ENCODE peak calls at places on chromosomes 3 and 15, in four cellular contexts. U, K, H and L are unnamed samples.

GRCh38 chr3:4492240-4493007 is 724 bp upstream of the ITPR1 start:
- DNase-seq in H (peak; percentile 84), U (peak; percentile 78), K (peak; percentile 30), L (peak; percentile 82)

GRCh38 chr3:156516951-156517350 is 38.0 kb downstream of the SSR3 start:
- DNase-seq in U (no peak), K (no peak), H (peak; percentile 30), L (no peak)

GRCh38 chr15:35692256-35692867 is 146.4 kb upstream of the DPH6 start:
- DNase-seq in U (peak; percentile 64), H (peak; percentile 22), K (no peak), L (no peak)

GRCh38 chr3:13552855-13553652 is 4.1 kb downstream of the FBLN2 start:
- DNase-seq in H (peak; percentile 53), K (no peak), U (no peak), L (no peak)

GRCh38 chr15:100107151-100107550 is 234.6 kb downstream of the ADAMTS17 start:
- DNase-seq in H (no peak), U (no peak), K (no peak), L (no peak)

GRCh38 chr3:189941679-189942078 is 179.0 kb downstream of the P3H2 start:
- DNase-seq in H (peak; percentile 75), K (no peak), U (peak; percentile 21), L (no peak)

GRCh38 chr3:48598323-48599076 is 3.4 kb upstream of the COL7A1 start:
- DNase-seq in U (peak; percentile 99), K (no peak), H (peak; percentile 96), L (peak; percentile 43)

GRCh38 chr3:71461749-71462483 is 121.6 kb downstream of the FOXP1 start:
- DNase-seq in H (peak; percentile 25), K (no peak), U (peak; percentile 20), L (no peak)

GRCh38 chr15:58583171-58583908 is 151.5 kb downstream of the LIPC start:
- DNase-seq in U (no peak), H (no peak), K (no peak), L (no peak)

GRCh38 chr15:70778258-70779076 is 15.1 kb upstream of the UACA start:
- DNase-seq in U (peak; percentile 72), K (no peak), H (peak; percentile 84), L (no peak)

GRCh38 chr15:65312400-65312916 is 8.0 kb downstream of the RNU5B-1 start:
- DNase-seq in H (no peak), U (peak; percentile 28), K (peak; percentile 26), L (no peak)

GRCh38 chr15:42385206-42385979 is 26.1 kb downstream of the CAPN3 start:
- DNase-seq in U (peak; percentile 68), K (no peak), H (peak; percentile 57), L (no peak)

GRCh38 chr15:69511015-69511414 is 58.4 kb downstream of the RPLP1 start:
- DNase-seq in K (no peak), H (no peak), U (no peak), L (no peak)

GRCh38 chr15:33874156-33874555 is 94.1 kb upstream of the CHRM5 start:
- DNase-seq in K (no peak), U (no peak), H (no peak), L (no peak)

GRCh38 chr3:143040264-143040879 is 39.0 kb downstream of the U2SURP start:
- DNase-seq in U (peak; percentile 54), H (peak; percentile 64), K (no peak), L (no peak)

GRCh38 chr3:164620423-164620822 is 457.9 kb downstream of the SI start:
- DNase-seq in H (no peak), U (no peak), K (no peak), L (no peak)

DNA sequence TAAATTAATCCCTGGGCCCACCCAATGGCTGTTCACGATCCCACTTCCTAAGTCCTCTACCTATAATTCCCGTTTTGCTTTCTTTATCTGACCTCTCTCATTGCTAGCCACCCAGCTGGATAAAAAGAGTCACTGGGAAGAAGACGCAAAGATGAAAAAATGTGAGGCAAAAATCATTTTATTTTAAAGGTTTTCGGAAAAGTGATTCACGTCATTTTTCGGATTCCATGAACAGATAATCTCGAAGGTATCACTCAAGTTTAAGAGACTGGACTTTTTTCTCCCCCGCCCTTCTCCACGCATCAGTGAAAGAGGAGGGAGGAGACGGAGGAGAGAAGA is 266.6 kb downstream of the CGGBP1 start:
- DNase-seq in H (no peak), U (no peak), K (no peak), L (no peak)
- H3K4me3 ChIP-seq in H (peak overlapping the region; percentile 67), U (no peak overlapping the region), K (peak overlapping the region; percentile 20), L (no peak overlapping the region)

DNA sequence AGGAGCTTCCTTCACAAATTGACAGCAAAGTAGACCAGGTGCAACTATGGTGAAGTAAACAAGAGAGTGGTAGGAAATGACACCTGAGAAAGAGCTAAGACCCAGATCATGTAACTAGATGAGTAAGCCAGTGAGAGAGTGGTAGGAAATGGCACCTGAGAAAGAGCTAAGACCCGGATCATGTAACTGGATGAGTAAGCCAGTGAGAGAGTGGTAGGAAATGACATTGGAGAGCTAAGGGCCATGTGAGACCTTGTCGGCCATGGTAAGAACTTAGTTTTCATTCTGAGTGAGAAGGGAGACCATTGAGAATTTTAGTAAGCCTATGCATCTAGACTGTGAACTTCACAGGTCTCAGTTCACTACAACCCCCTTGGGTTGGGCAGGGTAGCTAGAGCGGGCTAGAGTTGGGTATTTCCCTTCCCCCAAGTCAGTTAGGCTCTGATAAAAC is 5.4 kb upstream of the SENP7 start:
- DNase-seq in H (no peak), K (no peak), U (peak; percentile 11), L (no peak)
- H3K4me3 ChIP-seq in H (no peak overlapping the region), K (no peak overlapping the region), U (no peak overlapping the region), L (no peak overlapping the region)

GRCh38 chr3:49880581-49881328 is 11.0 kb upstream of the CAMKV start:
- DNase-seq in K (no peak), H (no peak), U (no peak), L (no peak)
- H3K4me3 ChIP-seq in K (no peak overlapping the region), H (no peak overlapping the region), U (no peak overlapping the region), L (no peak overlapping the region)

DNA sequence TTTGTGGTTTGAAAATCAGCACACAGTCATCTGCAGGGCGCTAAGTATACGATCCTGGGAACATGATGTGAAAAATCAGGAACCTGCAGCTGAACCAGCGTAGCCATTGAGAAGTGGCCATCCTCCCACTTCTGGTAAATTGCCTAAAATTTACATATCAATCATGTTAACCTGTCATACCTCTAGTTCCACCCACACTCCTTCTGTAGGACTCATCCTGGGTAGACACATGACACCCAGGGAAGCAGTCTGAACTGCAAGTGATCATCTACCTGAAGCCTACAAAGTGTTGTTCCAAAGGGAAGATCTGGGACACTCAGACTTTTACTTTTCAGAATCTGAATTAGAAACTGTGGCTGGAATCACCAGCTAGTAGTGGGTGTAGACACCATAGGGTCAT is 5.5 kb upstream of the PSMD6 start:
- DNase-seq in U (no peak), H (no peak), K (no peak), L (no peak)
- H3K4me3 ChIP-seq in U (no peak overlapping the region), H (no peak overlapping the region), K (no peak overlapping the region), L (no peak overlapping the region)

GRCh38 chr3:158768361-158768787 is 33.5 kb upstream of the MFSD1 start:
- DNase-seq in U (peak; percentile 83), H (peak; percentile 65), K (peak; percentile 68), L (peak; percentile 78)
- H3K4me3 ChIP-seq in U (peak overlapping the region; percentile 27), H (peak overlapping the region; percentile 50), K (no peak overlapping the region), L (no peak overlapping the region)

GRCh38 chr3:188361888-188362287 is 207.9 kb downstream of the LPP start:
- DNase-seq in K (no peak), U (no peak), H (no peak), L (no peak)
- H3K4me3 ChIP-seq in K (no peak overlapping the region), U (no peak overlapping the region), H (no peak overlapping the region), L (no peak overlapping the region)

DNA sequence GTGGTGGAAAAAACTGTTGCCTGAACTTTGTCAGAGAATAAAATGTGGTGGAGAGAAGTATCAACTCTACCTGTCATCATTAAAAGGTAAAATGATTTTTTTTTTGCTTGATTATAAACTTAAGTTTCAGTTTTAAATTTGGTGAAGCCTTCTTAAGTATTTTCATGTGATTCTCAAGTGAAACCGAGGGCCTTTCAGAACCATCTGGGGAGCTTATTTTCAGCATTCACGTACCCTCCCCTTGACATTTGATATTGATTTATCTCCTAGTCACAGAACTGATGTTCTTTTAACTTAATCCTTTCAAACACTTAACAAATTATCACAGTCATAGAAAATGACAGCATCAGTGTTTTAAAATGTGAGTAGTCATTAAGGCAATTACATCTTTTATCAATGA is 38.5 kb downstream of the HPS3 start:
- DNase-seq in K (no peak), U (no peak), H (no peak), L (no peak)
- H3K4me3 ChIP-seq in K (no peak overlapping the region), U (no peak overlapping the region), H (no peak overlapping the region), L (no peak overlapping the region)